ENCODE peak calls at places on chromosome 13, in nine cellular contexts. A, N, P, U, V, W, H, O and E are unnamed samples.

GRCh38 chr13:56166864-56167263 is 973.9 kb upstream of the PRR20A start:
- DNase-seq in A (no peak), N (no peak), P (no peak), U (no peak), V (no peak), W (no peak), H (no peak), O (no peak), E (no peak)

GRCh38 chr13:21638319-21639282 is 32.3 kb upstream of the FGF9 start:
- DNase-seq in A (no peak), N (no peak), P (no peak), U (no peak), V (no peak), W (no peak), H (no peak), O (no peak), E (no peak)

GRCh38 chr13:81760316-81760715 is 1419.4 kb upstream of the SPRY2 start:
- DNase-seq in A (no peak), N (no peak), P (no peak), U (no peak), V (no peak), W (no peak), H (no peak), O (no peak), E (no peak)

GRCh38 chr13:70568571-70568970 is 460.3 kb upstream of the KLHL1 start:
- DNase-seq in A (no peak), N (peak; percentile 28), P (no peak), U (no peak), V (no peak), W (no peak), H (peak; percentile 20), O (no peak), E (no peak)

GRCh38 chr13:98207411-98207810 is 30.3 kb upstream of the RNF113B start:
- DNase-seq in A (no peak), N (no peak), P (no peak), U (no peak), V (no peak), W (no peak), H (peak; percentile 73), O (no peak), E (no peak)

GRCh38 chr13:59360108-59360507 is 803.6 kb downstream of the DIAPH3 start:
- DNase-seq in A (no peak), N (no peak), P (no peak), U (no peak), V (no peak), W (no peak), H (no peak), O (no peak), E (no peak)

GRCh38 chr13:110028838-110029621 is 242.6 kb upstream of the IRS2 start:
- DNase-seq in A (no peak), N (no peak), P (no peak), U (no peak), V (no peak), W (no peak), H (no peak), O (no peak), E (no peak)

GRCh38 chr13:30193279-30194234 is 113.8 kb downstream of the KATNAL1 start:
- DNase-seq in A (no peak), N (no peak), P (no peak), U (no peak), V (no peak), W (no peak), H (no peak), O (no peak), E (no peak)

GRCh38 chr13:40119852-40120251 is 464.4 kb downstream of the COG6 start:
- DNase-seq in A (no peak), N (no peak), P (no peak), U (no peak), V (no peak), W (no peak), H (no peak), O (no peak), E (no peak)

GRCh38 chr13:47457631-47458030 is 543.4 kb downstream of the SUCLA2 start:
- DNase-seq in A (no peak), N (no peak), P (no peak), U (peak; percentile 43), V (no peak), W (no peak), H (no peak), O (no peak), E (no peak)

GRCh38 chr13:48233886-48234488 is 981 bp downstream of the ITM2B start:
- DNase-seq in A (no peak), N (no peak), P (no peak), U (no peak), V (no peak), W (no peak), H (no peak), O (no peak), E (no peak)

GRCh38 chr13:44048326-44048725 is 168.6 kb downstream of the LACC1 start:
- DNase-seq in A (no peak), N (no peak), P (no peak), U (no peak), V (no peak), W (no peak), H (no peak), O (no peak), E (no peak)

GRCh38 chr13:57740719-57741118 is 109.2 kb downstream of the PCDH17 start:
- DNase-seq in A (no peak), N (peak; percentile 62), P (no peak), U (no peak), V (no peak), W (no peak), H (no peak), O (no peak), E (no peak)

GRCh38 chr13:109998808-109999528 is 212.6 kb upstream of the IRS2 start:
- DNase-seq in A (no peak), N (no peak), P (no peak), U (peak; percentile 73), V (peak; percentile 72), W (no peak), H (peak; percentile 97), O (no peak), E (no peak)

GRCh38 chr13:63161219-63161618 is 1745.6 kb upstream of the PCDH20 start:
- DNase-seq in A (no peak), N (no peak), P (no peak), U (no peak), V (no peak), W (no peak), H (no peak), O (no peak), E (no peak)

GRCh38 chr13:113275387-113275786 is 21.7 kb upstream of the LAMP1 start:
- DNase-seq in A (no peak), N (peak; percentile 55), P (no peak), U (peak; percentile 17), V (peak; percentile 39), W (peak; percentile 19), H (no peak), O (no peak), E (peak; percentile 46)

GRCh38 chr13:83943530-83944279 is 61.4 kb upstream of the SLITRK1 start:
- DNase-seq in A (no peak), N (no peak), P (no peak), U (no peak), V (no peak), W (no peak), H (no peak), O (no peak), E (no peak)

GRCh38 chr13:83935566-83935965 is 53.3 kb upstream of the SLITRK1 start:
- DNase-seq in A (no peak), N (no peak), P (no peak), U (no peak), V (no peak), W (no peak), H (no peak), O (no peak), E (no peak)

GRCh38 chr13:83941669-83942335 is 59.5 kb upstream of the SLITRK1 start:
- DNase-seq in A (no peak), N (no peak), P (no peak), U (no peak), V (no peak), W (no peak), H (no peak), O (no peak), E (no peak)

GRCh38 chr13:83937579-83937978 is 55.3 kb upstream of the SLITRK1 start:
- DNase-seq in A (no peak), N (no peak), P (no peak), U (no peak), V (no peak), W (no peak), H (no peak), O (no peak), E (no peak)

DNA sequence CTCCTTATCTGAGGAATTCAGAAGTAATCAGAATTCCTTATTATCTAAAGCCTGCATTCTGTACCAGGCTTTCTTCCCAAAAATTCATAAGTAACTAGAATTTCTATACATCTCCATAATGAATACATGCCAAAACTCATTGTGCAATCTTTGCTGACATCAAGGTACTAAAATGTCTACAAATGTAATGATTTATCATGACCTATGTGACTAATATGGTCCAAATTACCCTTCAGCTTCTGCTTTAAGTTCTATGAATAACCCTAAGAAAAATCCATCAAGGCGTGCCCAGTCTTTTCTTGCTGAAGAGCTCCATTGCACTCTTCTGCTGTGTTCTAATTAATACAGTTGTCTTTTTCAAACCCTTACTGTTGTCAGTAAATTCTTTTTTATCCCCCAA is 58.5 kb upstream of the SLITRK1 start:
- DNase-seq in A (no peak), N (no peak), P (no peak), U (no peak), V (no peak), W (no peak), H (no peak), O (no peak), E (no peak)
- TF ChIP-seq CTCF in A (no peak), N (no peak), P (no peak), U (no peak), V (no peak), W (no peak), H (no peak), O (no peak), E (no peak)

GRCh38 chr13:24784319-24784718 is 20.4 kb downstream of the RNF17 start:
- DNase-seq in A (no peak), N (no peak), P (no peak), U (no peak), V (no peak), W (no peak), H (no peak), O (no peak), E (no peak)
- TF ChIP-seq CTCF in A (no peak), N (no peak), P (no peak), U (no peak), V (no peak), W (no peak), H (no peak), O (no peak), E (no peak)

GRCh38 chr13:89925107-89925506 is 1422.4 kb upstream of the MIR17HG start:
- DNase-seq in A (no peak), N (peak; percentile 57), P (no peak), U (no peak), V (no peak), W (no peak), H (no peak), O (no peak), E (no peak)
- TF ChIP-seq CTCF in A (no peak), N (peak; percentile 79), P (no peak), U (no peak), V (peak; percentile 59), W (peak; percentile 64), H (peak; percentile 81), O (no peak), E (no peak)

DNA sequence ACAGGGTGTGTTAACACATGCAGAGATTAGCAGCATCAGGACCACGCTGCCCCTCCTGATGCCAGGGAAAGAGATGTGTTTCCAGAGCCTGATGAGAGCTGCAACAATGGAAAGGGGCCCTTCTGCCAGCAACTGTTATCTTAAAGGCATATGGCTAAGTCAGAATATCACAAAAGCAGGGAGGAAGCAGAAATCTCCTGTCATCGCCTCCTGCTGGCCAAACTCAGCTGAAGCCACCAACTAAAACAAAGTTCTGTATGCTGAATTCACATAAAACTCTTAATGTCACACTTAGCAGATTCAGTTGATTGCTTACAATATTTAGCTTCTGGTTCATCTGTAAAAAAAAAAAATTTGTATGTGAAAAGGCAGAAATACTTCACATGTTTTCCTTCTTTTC is 178.2 kb downstream of the GPC5 start:
- DNase-seq in A (no peak), N (peak; percentile 35), P (no peak), U (no peak), V (no peak), W (no peak), H (no peak), O (no peak), E (no peak)
- TF ChIP-seq CTCF in A (no peak), N (peak; percentile 50), P (no peak), U (no peak), V (no peak), W (peak; percentile 60), H (peak; percentile 40), O (no peak), E (no peak)